ENCODE peak calls at places on chromosomes 5 and 9, in nine cellular contexts. F, W, B, N, M, G, Y, H and P are unnamed samples.

GRCh38 chr5:81945867-81946266 is 26.0 kb upstream of the ATG10 start:
- DNase-seq in N (no peak), W (no peak), F (no peak), G (no peak), B (no peak), M (no peak), H (no peak), Y (no peak), P (no peak)

GRCh38 chr5:54360089-54360488 is 49.7 kb upstream of the ARL15 start:
- DNase-seq in W (peak; percentile 22), F (no peak), M (peak; percentile 84), N (no peak), B (no peak), G (no peak), Y (no peak), H (no peak), P (no peak)

GRCh38 chr9:115615821-115616665 is 498.1 kb upstream of the TNC start:
- DNase-seq in F (no peak), G (no peak), H (no peak), B (no peak), W (peak; percentile 92), Y (no peak), N (no peak), M (peak; percentile 97), P (no peak)

GRCh38 chr9:108634164-108634563 is 221.6 kb downstream of the ACTL7B start:
- DNase-seq in M (peak; percentile 43), H (no peak), N (no peak), F (no peak), G (no peak), Y (no peak), W (no peak), B (no peak), P (no peak)

GRCh38 chr9:84141762-84142370 is 161.3 kb downstream of the RMI1 start:
- DNase-seq in F (no peak), Y (no peak), W (no peak), N (peak; percentile 65), B (no peak), M (no peak), G (no peak), H (no peak), P (no peak)

GRCh38 chr5:73911761-73912393 is 285.9 kb downstream of the ARHGEF28 start:
- DNase-seq in H (no peak), M (no peak), B (no peak), Y (no peak), G (no peak), W (peak; percentile 16), F (no peak), N (no peak), P (no peak)

GRCh38 chr5:137075163-137075970 is 423.8 kb downstream of the SPOCK1 start:
- DNase-seq in G (no peak), B (peak; percentile 69), W (no peak), M (peak; percentile 89), Y (no peak), H (peak; percentile 86), F (no peak), N (peak; percentile 19), P (peak; percentile 47)

GRCh38 chr9:21995652-21996275 is 1.2 kb downstream of the CDKN2B-AS1 start:
- DNase-seq in W (peak; percentile 68), F (no peak), Y (no peak), B (peak; percentile 44), H (peak; percentile 91), N (no peak), M (no peak), G (no peak), P (no peak)

GRCh38 chr9:116674210-116674980 is 12.7 kb upstream of the TRIM32 start:
- DNase-seq in F (no peak), B (no peak), W (no peak), G (no peak), M (no peak), H (no peak), N (no peak), Y (no peak), P (no peak)

GRCh38 chr5:77358566-77359205 is 133.4 kb downstream of the WDR41 start:
- DNase-seq in N (no peak), H (no peak), M (no peak), G (no peak), W (peak; percentile 34), B (no peak), Y (no peak), F (no peak), P (no peak)

GRCh38 chr9:36137392-36138004 is 965 bp downstream of the GLIPR2 start:
- DNase-seq in Y (peak; percentile 51), N (no peak), W (no peak), B (no peak), F (no peak), M (peak; percentile 6), G (peak; percentile 27), H (peak; percentile 84), P (no peak)

GRCh38 chr5:32960340-32961065 is 249.4 kb downstream of the NPR3 start:
- DNase-seq in H (no peak), N (no peak), M (no peak), G (no peak), W (no peak), F (no peak), Y (no peak), B (no peak), P (no peak)

GRCh38 chr5:80963966-80964481 is 3.9 kb downstream of the RASGRF2 start:
- DNase-seq in G (no peak), H (no peak), W (peak; percentile 61), Y (peak; percentile 63), F (no peak), B (no peak), N (no peak), M (no peak), P (no peak)

GRCh38 chr9:115395511-115396021 is 277.6 kb upstream of the TNC start:
- DNase-seq in Y (no peak), F (no peak), H (no peak), W (no peak), B (no peak), G (no peak), M (peak; percentile 17), N (no peak), P (no peak)

GRCh38 chr5:115725522-115725921 is 90.9 kb downstream of the CDO1 start:
- DNase-seq in Y (no peak), G (no peak), M (no peak), W (no peak), N (no peak), B (no peak), H (no peak), F (no peak), P (no peak)

GRCh38 chr5:5494489-5495402 is 72.3 kb downstream of the ICE1 start:
- DNase-seq in F (peak; percentile 78), G (peak; percentile 16), W (peak; percentile 47), M (peak; percentile 66), N (no peak), Y (no peak), H (peak; percentile 94), B (peak; percentile 82), P (peak; percentile 17)

GRCh38 chr5:56669534-56670483 is 145.5 kb upstream of the MAP3K1 start:
- DNase-seq in Y (peak; percentile 83), H (no peak), B (peak; percentile 80), N (no peak), W (no peak), M (peak; percentile 80), F (peak; percentile 40), G (peak; percentile 27), P (no peak)